ENCODE peak calls at places on chromosomes 13 and 19, in seven cellular contexts. G, B, F, K, X, I and E are unnamed samples.
A peak's percentile ranks its signal among the peaks of the same experiment; 100 is the strongest.

GRCh38 chr19:18998276-18998675 is 35.0 kb downstream of the SUGP2 start:
- DNase-seq in B (no peak), X (no peak), G (no peak), K (no peak), I (no peak), F (no peak), E (no peak)

GRCh38 chr13:30224732-30225131 is 82.6 kb downstream of the KATNAL1 start:
- DNase-seq in B (no peak), K (no peak), X (no peak), I (no peak), G (no peak), F (no peak), E (no peak)

GRCh38 chr13:26022538-26023292 is 29.1 kb downstream of the SHISA2 start:
- DNase-seq in B (peak; percentile 94), K (no peak), I (no peak), X (peak; percentile 96), G (no peak), F (no peak), E (no peak)

GRCh38 chr13:93446256-93446655 is 219.6 kb downstream of the GPC6 start:
- DNase-seq in B (no peak), K (no peak), F (no peak), X (no peak), G (no peak), I (no peak), E (no peak)

GRCh38 chr13:77398825-77399620 is 72.1 kb upstream of the MYCBP2 start:
- DNase-seq in G (no peak), F (no peak), K (no peak), I (no peak), X (no peak), B (no peak), E (no peak)

GRCh38 chr19:51026554-51026831 is at the start of gene KLK11:
- DNase-seq in X (no peak), K (no peak), B (no peak), G (no peak), I (no peak), F (no peak), E (no peak)

GRCh38 chr19:33618884-33619283 is 2.9 kb upstream of the CHST8 start:
- DNase-seq in K (no peak), B (no peak), X (no peak), I (peak; percentile 32), F (no peak), G (no peak), E (no peak)

GRCh38 chr13:52845334-52845761 is 3.1 kb downstream of the PCDH8 start:
- DNase-seq in X (peak; percentile 82), G (no peak), I (no peak), B (no peak), F (peak; percentile 31), K (no peak), E (no peak)

GRCh38 chr19:16014923-16015804 is 61.1 kb upstream of the TPM4 start:
- DNase-seq in K (no peak), B (no peak), I (no peak), G (no peak), F (no peak), X (no peak), E (no peak)

GRCh38 chr13:109271061-109271460 is 515.3 kb downstream of the IRS2 start:
- DNase-seq in F (no peak), I (no peak), G (no peak), B (no peak), X (no peak), K (no peak), E (no peak)

GRCh38 chr19:11736696-11737095 is 2.0 kb downstream of the ZNF823 start:
- DNase-seq in K (no peak), I (peak; percentile 72), B (peak; percentile 62), F (no peak), X (peak; percentile 63), G (no peak), E (no peak)

GRCh38 chr13:43087960-43088580 is 64.7 kb downstream of the DNAJC15 start:
- DNase-seq in X (no peak), K (no peak), G (no peak), I (no peak), F (no peak), B (no peak), E (no peak)

GRCh38 chr19:28701491-28701890 is 511.5 kb downstream of the UQCRFS1 start:
- DNase-seq in G (peak; percentile 28), F (no peak), K (no peak), B (no peak), I (no peak), X (no peak), E (no peak)

GRCh38 chr19:47158879-47159509 is 28.4 kb downstream of the SAE1 start:
- DNase-seq in B (no peak), I (no peak), K (peak; percentile 34), G (no peak), X (no peak), F (peak; percentile 56), E (no peak)

GRCh38 chr13:109749365-109749764 is 37.0 kb downstream of the IRS2 start:
- DNase-seq in X (no peak), I (no peak), K (no peak), F (no peak), B (no peak), G (no peak), E (no peak)

GRCh38 chr19:53311044-53311443 is 22.5 kb upstream of the ZNF845 start:
- DNase-seq in F (no peak), B (no peak), X (no peak), K (no peak), I (no peak), G (no peak), E (no peak)

GRCh38 chr13:92122454-92122853 is 724.0 kb downstream of the GPC5 start:
- DNase-seq in G (no peak), I (no peak), K (no peak), X (no peak), F (no peak), B (no peak), E (no peak)

GRCh38 chr13:78047151-78047550 is 128.5 kb upstream of the EDNRB start:
- DNase-seq in B (no peak), G (no peak), X (no peak), I (no peak), F (no peak), K (no peak), E (no peak)

GRCh38 chr13:37956536-37956935 is 87.0 kb upstream of the TRPC4 start:
- DNase-seq in X (no peak), B (no peak), G (no peak), I (no peak), F (no peak), K (no peak), E (no peak)

GRCh38 chr19:1866693-1867358 is 3.4 kb upstream of the KLF16 start:
- DNase-seq in X (no peak), B (no peak), K (no peak), F (no peak), G (no peak), I (no peak), E (no peak)

GRCh38 chr19:2288743-2289713 is 7.1 kb upstream of the PEAK3 start:
- DNase-seq in K (no peak), X (no peak), I (no peak), B (no peak), F (no peak), G (no peak), E (no peak)

GRCh38 chr19:54229146-54229545 is 6.3 kb upstream of the LILRB3 start:
- DNase-seq in B (no peak), K (no peak), G (no peak), I (peak; percentile 13), F (no peak), X (no peak), E (no peak)

GRCh38 chr19:34904521-34904845 is 22.2 kb upstream of the ZNF30 start:
- DNase-seq in F (no peak), G (no peak), I (no peak), X (no peak), K (no peak), B (no peak), E (no peak)

GRCh38 chr19:35484637-35485036 is 5.6 kb downstream of the KRTDAP start:
- DNase-seq in I (no peak), F (no peak), K (no peak), G (no peak), X (no peak), B (no peak), E (no peak)

GRCh38 chr13:99086869-99087129 is 108.9 kb upstream of the DOCK9 start:
- DNase-seq in K (peak; percentile 9), X (no peak), F (peak; percentile 63), G (no peak), B (peak; percentile 68), I (peak; percentile 74), E (peak; percentile 9)

GRCh38 chr19:39127812-39128510 is 2.4 kb downstream of the PAK4 start:
- DNase-seq in G (no peak), F (no peak), K (no peak), B (no peak), X (no peak), I (no peak), E (no peak)

GRCh38 chr13:111854403-111854802 is 212.5 kb upstream of the SOX1 start:
- DNase-seq in B (no peak), I (no peak), G (no peak), X (peak; percentile 36), F (no peak), K (no peak), E (no peak)

GRCh38 chr19:30163663-30164062 is 208.5 kb upstream of the ZNF536 start:
- DNase-seq in G (no peak), B (peak; percentile 7), F (no peak), I (no peak), X (peak; percentile 46), K (no peak), E (no peak)

GRCh38 chr13:110964229-110965037 is 49.6 kb upstream of the ANKRD10 start:
- DNase-seq in K (no peak), B (no peak), X (no peak), I (no peak), G (no peak), F (no peak), E (no peak)

GRCh38 chr13:84553252-84553651 is 671.0 kb upstream of the SLITRK1 start:
- DNase-seq in G (no peak), K (no peak), F (no peak), X (no peak), B (no peak), I (no peak), E (no peak)

GRCh38 chr13:50713849-50714248 is 129.6 kb downstream of the DLEU7 start:
- DNase-seq in B (no peak), K (no peak), X (no peak), I (no peak), F (peak; percentile 29), G (peak; percentile 86), E (no peak)

GRCh38 chr19:5338661-5339469 is 1.7 kb downstream of the PTPRS start:
- DNase-seq in B (no peak), X (peak; percentile 61), K (no peak), I (no peak), F (no peak), G (no peak), E (no peak)

GRCh38 chr13:52428295-52428694 is 22.1 kb downstream of the VPS36 start:
- DNase-seq in G (no peak), B (no peak), F (no peak), X (no peak), I (no peak), K (no peak), E (no peak)

GRCh38 chr19:55520691-55521292 is 16.1 kb downstream of the SBK2 start:
- DNase-seq in G (no peak), B (peak; percentile 73), X (no peak), I (no peak), K (no peak), F (no peak), E (no peak)

GRCh38 chr13:111187879-111188643 is 73.0 kb downstream of the ARHGEF7 start:
- DNase-seq in B (no peak), G (no peak), X (peak; percentile 85), F (no peak), I (no peak), K (no peak), E (no peak)

GRCh38 chr19:49098795-49099194 is 13.5 kb downstream of the SNRNP70 start:
- DNase-seq in X (no peak), B (no peak), F (no peak), I (no peak), G (no peak), K (no peak), E (no peak)